ENCODE peak calls at places on chromosome 12, in four cellular contexts. One of them, this sample, is unnamed.

GRCh38 chr12:122939151-122939550 is 27.1 kb downstream of the ABCB9 start:
- DNase-seq in central memory CD4-positive, alpha-beta T cell: no peak
- DNase-seq in stimulated activated CD4-positive, alpha-beta T cell treated with anti-CD3 and anti-CD28 coated beads, Interleukin-2, amount 100 ng/mL, for 48 hours: no peak
- DNase-seq in aorta: no peak
- DNase-seq in this sample: no peak

GRCh38 chr12:68784015-68784414 is 24.0 kb upstream of the MDM2 start:
- DNase-seq in central memory CD4-positive, alpha-beta T cell: no peak
- DNase-seq in aorta: no peak
- DNase-seq in stimulated activated CD4-positive, alpha-beta T cell treated with anti-CD3 and anti-CD28 coated beads, Interleukin-2, amount 100 ng/mL, for 48 hours: no peak
- DNase-seq in this sample: no peak

GRCh38 chr12:68611094-68611818 is 557 bp downstream of the RAP1B start:
- DNase-seq in central memory CD4-positive, alpha-beta T cell: peak
- DNase-seq in stimulated activated CD4-positive, alpha-beta T cell treated with anti-CD3 and anti-CD28 coated beads, Interleukin-2, amount 100 ng/mL, for 48 hours: peak
- DNase-seq in aorta: peak
- DNase-seq in this sample: peak

GRCh38 chr12:19707948-19708409 is 268.7 kb downstream of the AEBP2 start:
- DNase-seq in central memory CD4-positive, alpha-beta T cell: no peak
- DNase-seq in aorta: no peak
- DNase-seq in stimulated activated CD4-positive, alpha-beta T cell treated with anti-CD3 and anti-CD28 coated beads, Interleukin-2, amount 100 ng/mL, for 48 hours: no peak
- DNase-seq in this sample: no peak

GRCh38 chr12:107384645-107385044 is 291.3 kb upstream of the CRY1 start:
- DNase-seq in stimulated activated CD4-positive, alpha-beta T cell treated with anti-CD3 and anti-CD28 coated beads, Interleukin-2, amount 100 ng/mL, for 48 hours: no peak
- DNase-seq in central memory CD4-positive, alpha-beta T cell: no peak
- DNase-seq in aorta: no peak
- DNase-seq in this sample: no peak

GRCh38 chr12:96770239-96770780 is 136.7 kb upstream of the NEDD1 start:
- DNase-seq in aorta: no peak
- DNase-seq in central memory CD4-positive, alpha-beta T cell: no peak
- DNase-seq in stimulated activated CD4-positive, alpha-beta T cell treated with anti-CD3 and anti-CD28 coated beads, Interleukin-2, amount 100 ng/mL, for 48 hours: no peak
- DNase-seq in this sample: no peak

GRCh38 chr12:75177997-75178396 is 31.6 kb downstream of the KCNC2 start:
- DNase-seq in stimulated activated CD4-positive, alpha-beta T cell treated with anti-CD3 and anti-CD28 coated beads, Interleukin-2, amount 100 ng/mL, for 48 hours: no peak
- DNase-seq in aorta: no peak
- DNase-seq in central memory CD4-positive, alpha-beta T cell: no peak
- DNase-seq in this sample: no peak

GRCh38 chr12:47141459-47141858 is 61.7 kb upstream of the AMIGO2 start:
- DNase-seq in central memory CD4-positive, alpha-beta T cell: no peak
- DNase-seq in stimulated activated CD4-positive, alpha-beta T cell treated with anti-CD3 and anti-CD28 coated beads, Interleukin-2, amount 100 ng/mL, for 48 hours: no peak
- DNase-seq in aorta: no peak
- DNase-seq in this sample: no peak

GRCh38 chr12:104501115-104501514 is 44.4 kb downstream of the CHST11 start:
- DNase-seq in stimulated activated CD4-positive, alpha-beta T cell treated with anti-CD3 and anti-CD28 coated beads, Interleukin-2, amount 100 ng/mL, for 48 hours: no peak
- DNase-seq in central memory CD4-positive, alpha-beta T cell: no peak
- DNase-seq in aorta: no peak
- DNase-seq in this sample: no peak

GRCh38 chr12:118103601-118104382 is at the start of gene VSIG10:
- DNase-seq in central memory CD4-positive, alpha-beta T cell: peak
- DNase-seq in stimulated activated CD4-positive, alpha-beta T cell treated with anti-CD3 and anti-CD28 coated beads, Interleukin-2, amount 100 ng/mL, for 48 hours: no peak
- DNase-seq in aorta: peak
- DNase-seq in this sample: peak

GRCh38 chr12:104494137-104494815 is 37.5 kb downstream of the CHST11 start:
- DNase-seq in aorta: no peak
- DNase-seq in stimulated activated CD4-positive, alpha-beta T cell treated with anti-CD3 and anti-CD28 coated beads, Interleukin-2, amount 100 ng/mL, for 48 hours: peak
- DNase-seq in central memory CD4-positive, alpha-beta T cell: peak
- DNase-seq in this sample: no peak

GRCh38 chr12:52061470-52062166 is 8.2 kb upstream of the ATG101 start:
- DNase-seq in stimulated activated CD4-positive, alpha-beta T cell treated with anti-CD3 and anti-CD28 coated beads, Interleukin-2, amount 100 ng/mL, for 48 hours: no peak
- DNase-seq in central memory CD4-positive, alpha-beta T cell: no peak
- DNase-seq in aorta: no peak
- DNase-seq in this sample: no peak

GRCh38 chr12:127270193-127270592 is 996.8 kb upstream of the TMEM132C start:
- DNase-seq in aorta: peak
- DNase-seq in central memory CD4-positive, alpha-beta T cell: no peak
- DNase-seq in stimulated activated CD4-positive, alpha-beta T cell treated with anti-CD3 and anti-CD28 coated beads, Interleukin-2, amount 100 ng/mL, for 48 hours: no peak
- DNase-seq in this sample: no peak

GRCh38 chr12:106759526-106760183 is 14.8 kb upstream of the RIC8B start:
- DNase-seq in stimulated activated CD4-positive, alpha-beta T cell treated with anti-CD3 and anti-CD28 coated beads, Interleukin-2, amount 100 ng/mL, for 48 hours: no peak
- DNase-seq in central memory CD4-positive, alpha-beta T cell: no peak
- DNase-seq in aorta: peak
- DNase-seq in this sample: peak

GRCh38 chr12:50186667-50187066 is 19.5 kb upstream of the CERS5 start:
- DNase-seq in aorta: no peak
- DNase-seq in central memory CD4-positive, alpha-beta T cell: no peak
- DNase-seq in stimulated activated CD4-positive, alpha-beta T cell treated with anti-CD3 and anti-CD28 coated beads, Interleukin-2, amount 100 ng/mL, for 48 hours: no peak
- DNase-seq in this sample: no peak

GRCh38 chr12:84497819-84498218 is 414.8 kb downstream of the SLC6A15 start:
- DNase-seq in aorta: no peak
- DNase-seq in central memory CD4-positive, alpha-beta T cell: no peak
- DNase-seq in stimulated activated CD4-positive, alpha-beta T cell treated with anti-CD3 and anti-CD28 coated beads, Interleukin-2, amount 100 ng/mL, for 48 hours: no peak
- DNase-seq in this sample: peak

GRCh38 chr12:32049956-32050355 is 56.7 kb upstream of the BICD1 start:
- DNase-seq in aorta: no peak
- DNase-seq in stimulated activated CD4-positive, alpha-beta T cell treated with anti-CD3 and anti-CD28 coated beads, Interleukin-2, amount 100 ng/mL, for 48 hours: no peak
- DNase-seq in central memory CD4-positive, alpha-beta T cell: no peak
- DNase-seq in this sample: no peak

GRCh38 chr12:116125981-116126566 is 151.4 kb downstream of the MED13L start:
- DNase-seq in stimulated activated CD4-positive, alpha-beta T cell treated with anti-CD3 and anti-CD28 coated beads, Interleukin-2, amount 100 ng/mL, for 48 hours: no peak
- DNase-seq in central memory CD4-positive, alpha-beta T cell: no peak
- DNase-seq in aorta: no peak
- DNase-seq in this sample: no peak

GRCh38 chr12:100661300-100661951 is 87.9 kb downstream of the GAS2L3 start:
- DNase-seq in aorta: no peak
- DNase-seq in central memory CD4-positive, alpha-beta T cell: no peak
- DNase-seq in stimulated activated CD4-positive, alpha-beta T cell treated with anti-CD3 and anti-CD28 coated beads, Interleukin-2, amount 100 ng/mL, for 48 hours: no peak
- DNase-seq in this sample: no peak

GRCh38 chr12:93363854-93364297 is 13.8 kb upstream of the NUDT4 start:
- DNase-seq in aorta: no peak
- DNase-seq in stimulated activated CD4-positive, alpha-beta T cell treated with anti-CD3 and anti-CD28 coated beads, Interleukin-2, amount 100 ng/mL, for 48 hours: no peak
- DNase-seq in central memory CD4-positive, alpha-beta T cell: no peak
- DNase-seq in this sample: no peak

GRCh38 chr12:30968211-30968610 is 41.7 kb downstream of the TSPAN11 start:
- DNase-seq in stimulated activated CD4-positive, alpha-beta T cell treated with anti-CD3 and anti-CD28 coated beads, Interleukin-2, amount 100 ng/mL, for 48 hours: no peak
- DNase-seq in aorta: no peak
- DNase-seq in central memory CD4-positive, alpha-beta T cell: no peak
- DNase-seq in this sample: no peak

GRCh38 chr12:67442347-67442841 is 173.2 kb downstream of the CAND1 start:
- DNase-seq in aorta: peak
- DNase-seq in stimulated activated CD4-positive, alpha-beta T cell treated with anti-CD3 and anti-CD28 coated beads, Interleukin-2, amount 100 ng/mL, for 48 hours: no peak
- DNase-seq in central memory CD4-positive, alpha-beta T cell: no peak
- DNase-seq in this sample: peak

GRCh38 chr12:5433840-5434646 is 2.1 kb downstream of the NTF3 start:
- DNase-seq in aorta: no peak
- DNase-seq in central memory CD4-positive, alpha-beta T cell: no peak
- DNase-seq in stimulated activated CD4-positive, alpha-beta T cell treated with anti-CD3 and anti-CD28 coated beads, Interleukin-2, amount 100 ng/mL, for 48 hours: no peak
- DNase-seq in this sample: no peak

GRCh38 chr12:1929241-1929984 is 11.0 kb upstream of the CACNA2D4 start:
- DNase-seq in central memory CD4-positive, alpha-beta T cell: no peak
- DNase-seq in aorta: no peak
- DNase-seq in stimulated activated CD4-positive, alpha-beta T cell treated with anti-CD3 and anti-CD28 coated beads, Interleukin-2, amount 100 ng/mL, for 48 hours: no peak
- DNase-seq in this sample: no peak

GRCh38 chr12:57232156-57232756 is 2.7 kb downstream of the SHMT2 start:
- DNase-seq in aorta: peak
- DNase-seq in stimulated activated CD4-positive, alpha-beta T cell treated with anti-CD3 and anti-CD28 coated beads, Interleukin-2, amount 100 ng/mL, for 48 hours: no peak
- DNase-seq in central memory CD4-positive, alpha-beta T cell: no peak
- DNase-seq in this sample: no peak

GRCh38 chr12:124259168-124260066 is 35.5 kb upstream of the RFLNA start:
- DNase-seq in aorta: no peak
- DNase-seq in central memory CD4-positive, alpha-beta T cell: no peak
- DNase-seq in stimulated activated CD4-positive, alpha-beta T cell treated with anti-CD3 and anti-CD28 coated beads, Interleukin-2, amount 100 ng/mL, for 48 hours: no peak
- DNase-seq in this sample: no peak

GRCh38 chr12:117863004-117863709 is 105.6 kb downstream of the KSR2 start:
- DNase-seq in aorta: no peak
- DNase-seq in stimulated activated CD4-positive, alpha-beta T cell treated with anti-CD3 and anti-CD28 coated beads, Interleukin-2, amount 100 ng/mL, for 48 hours: no peak
- DNase-seq in central memory CD4-positive, alpha-beta T cell: no peak
- DNase-seq in this sample: no peak

GRCh38 chr12:127559349-127560040 is 707.5 kb upstream of the TMEM132C start:
- DNase-seq in stimulated activated CD4-positive, alpha-beta T cell treated with anti-CD3 and anti-CD28 coated beads, Interleukin-2, amount 100 ng/mL, for 48 hours: peak
- DNase-seq in central memory CD4-positive, alpha-beta T cell: peak
- DNase-seq in aorta: peak
- DNase-seq in this sample: no peak

GRCh38 chr12:51686727-51687126 is 95.7 kb downstream of the SCN8A start:
- DNase-seq in stimulated activated CD4-positive, alpha-beta T cell treated with anti-CD3 and anti-CD28 coated beads, Interleukin-2, amount 100 ng/mL, for 48 hours: no peak
- DNase-seq in central memory CD4-positive, alpha-beta T cell: no peak
- DNase-seq in aorta: no peak
- DNase-seq in this sample: no peak

GRCh38 chr12:54933381-54933780 is 51.2 kb downstream of the TESPA1 start:
- DNase-seq in aorta: no peak
- DNase-seq in stimulated activated CD4-positive, alpha-beta T cell treated with anti-CD3 and anti-CD28 coated beads, Interleukin-2, amount 100 ng/mL, for 48 hours: no peak
- DNase-seq in central memory CD4-positive, alpha-beta T cell: peak
- DNase-seq in this sample: no peak

GRCh38 chr12:69274861-69275260 is 35.5 kb downstream of the CPSF6 start:
- DNase-seq in stimulated activated CD4-positive, alpha-beta T cell treated with anti-CD3 and anti-CD28 coated beads, Interleukin-2, amount 100 ng/mL, for 48 hours: no peak
- DNase-seq in central memory CD4-positive, alpha-beta T cell: no peak
- DNase-seq in aorta: no peak
- DNase-seq in this sample: no peak

GRCh38 chr12:109389146-109389545 is 41.4 kb downstream of the MYO1H start:
- DNase-seq in stimulated activated CD4-positive, alpha-beta T cell treated with anti-CD3 and anti-CD28 coated beads, Interleukin-2, amount 100 ng/mL, for 48 hours: no peak
- DNase-seq in aorta: no peak
- DNase-seq in central memory CD4-positive, alpha-beta T cell: no peak
- DNase-seq in this sample: no peak

GRCh38 chr12:3496964-3497363 is 6.0 kb downstream of the PRMT8 start:
- DNase-seq in stimulated activated CD4-positive, alpha-beta T cell treated with anti-CD3 and anti-CD28 coated beads, Interleukin-2, amount 100 ng/mL, for 48 hours: no peak
- DNase-seq in aorta: no peak
- DNase-seq in central memory CD4-positive, alpha-beta T cell: no peak
- DNase-seq in this sample: no peak

This sample was measured in D341Med.